ENCODE peak calls at places on chromosomes 6 and 20, in seven cellular contexts. E, X, A, N, D, P and R are unnamed samples.

GRCh38 chr20:57911512-57912226 is 201.9 kb upstream of the PMEPA1 start:
- DNase-seq in E (no peak), P (no peak), X (no peak), D (no peak), A (no peak), N (no peak), R (no peak)

GRCh38 chr6:156396068-156396771 is 381.0 kb upstream of the ARID1B start:
- DNase-seq in E (no peak), D (peak; percentile 63), X (no peak), N (no peak), A (no peak), P (no peak), R (no peak)

GRCh38 chr6:166439366-166440091 is 56.8 kb upstream of the MPC1 start:
- DNase-seq in X (no peak), D (no peak), A (no peak), N (no peak), E (no peak), P (no peak), R (no peak)

GRCh38 chr20:51610111-51610510 is 67.6 kb upstream of the NFATC2 start:
- DNase-seq in A (no peak), P (no peak), X (no peak), E (no peak), D (no peak), N (no peak), R (no peak)

GRCh38 chr20:34992751-34993417 is 37.2 kb downstream of the MYH7B start:
- DNase-seq in P (no peak), N (no peak), X (no peak), E (no peak), D (no peak), A (no peak), R (no peak)

GRCh38 chr6:33000053-33000452 is 9.3 kb downstream of the HLA-DOA start:
- DNase-seq in E (peak; percentile 66), X (peak; percentile 41), A (peak; percentile 33), D (no peak), N (peak; percentile 33), P (no peak), R (peak; percentile 67)

GRCh38 chr6:152121910-152122309 is 314.4 kb downstream of the ESR1 start:
- DNase-seq in X (no peak), E (no peak), N (no peak), P (no peak), A (no peak), D (no peak), R (no peak)

GRCh38 chr20:50519036-50519780 is 9.0 kb downstream of the PTPN1 start:
- DNase-seq in D (no peak), A (no peak), N (no peak), P (no peak), E (no peak), X (no peak), R (no peak)

GRCh38 chr20:46438156-46438750 is 31.8 kb upstream of the ELMO2 start:
- DNase-seq in X (peak; percentile 3), A (peak; percentile 51), P (peak; percentile 23), D (no peak), E (peak; percentile 21), N (peak; percentile 50), R (no peak)

GRCh38 chr6:8578006-8578405 is 142.7 kb upstream of the SLC35B3 start:
- DNase-seq in X (no peak), N (no peak), A (no peak), P (no peak), E (no peak), D (no peak), R (no peak)

GRCh38 chr6:122717350-122717749 is 62.2 kb upstream of the FABP7 start:
- DNase-seq in P (no peak), N (no peak), D (no peak), E (no peak), X (no peak), A (no peak), R (no peak)

GRCh38 chr20:11544029-11544678 is 373.5 kb upstream of the BTBD3 start:
- DNase-seq in X (no peak), E (peak; percentile 64), D (peak; percentile 40), N (peak; percentile 72), P (no peak), A (peak; percentile 30), R (no peak)

GRCh38 chr20:21529863-21530262 is 16.0 kb upstream of the NKX2-2 start:
- DNase-seq in N (peak; percentile 66), X (no peak), D (no peak), A (peak; percentile 32), E (peak; percentile 38), P (no peak), R (no peak)

GRCh38 chr20:41167481-41168253 is 30.3 kb downstream of the PLCG1 start:
- DNase-seq in D (no peak), A (no peak), N (no peak), X (no peak), P (no peak), E (no peak), R (no peak)

GRCh38 chr6:150269857-150270223 is 99.0 kb upstream of the IYD start:
- DNase-seq in N (peak; percentile 38), P (peak; percentile 80), A (no peak), X (peak; percentile 36), D (no peak), E (peak; percentile 90), R (no peak)

GRCh38 chr20:25290646-25291431 is 43.0 kb downstream of the PYGB start:
- DNase-seq in E (no peak), P (no peak), D (no peak), N (no peak), A (no peak), X (no peak), R (no peak)

GRCh38 chr20:46520976-46521579 is 7.7 kb upstream of the ZNF334 start:
- DNase-seq in P (peak; percentile 36), D (peak; percentile 25), N (peak; percentile 80), A (peak; percentile 66), E (peak; percentile 44), X (peak; percentile 59), R (peak; percentile 77)

GRCh38 chr6:20265842-20266241 is 53.6 kb upstream of the MBOAT1 start:
- DNase-seq in X (no peak), N (no peak), D (no peak), A (no peak), E (no peak), P (no peak), R (no peak)

GRCh38 chr20:40650707-40651106 is 38.3 kb downstream of the MAFB start:
- DNase-seq in P (no peak), E (no peak), A (no peak), N (no peak), X (no peak), D (no peak), R (no peak)

GRCh38 chr20:35954907-35955251 is 577 bp upstream of the SCAND1 start:
- DNase-seq in D (no peak), X (no peak), A (no peak), N (peak; percentile 58), P (no peak), E (no peak), R (no peak)

GRCh38 chr6:148727104-148727503 is 19.7 kb upstream of the UST start:
- DNase-seq in E (no peak), N (no peak), X (no peak), A (no peak), D (no peak), P (no peak), R (no peak)

GRCh38 chr6:158780963-158781691 is 38.0 kb downstream of the EZR start:
- DNase-seq in N (no peak), A (no peak), D (no peak), X (no peak), E (no peak), P (no peak), R (no peak)

GRCh38 chr20:63056236-63057132 is 49.7 kb upstream of the BHLHE23 start:
- DNase-seq in E (no peak), P (peak; percentile 78), X (no peak), A (peak; percentile 74), N (no peak), D (no peak), R (peak; percentile 80)

GRCh38 chr6:105136433-105137350 is 43.1 kb downstream of the POPDC3 start:
- DNase-seq in D (no peak), E (no peak), A (peak; percentile 91), X (peak; percentile 21), N (no peak), P (peak; percentile 63), R (peak; percentile 70)

GRCh38 chr20:59376109-59376841 is 75.9 kb downstream of the EDN3 start:
- DNase-seq in P (no peak), E (no peak), A (no peak), N (no peak), D (no peak), X (no peak), R (no peak)

GRCh38 chr6:119575721-119576120 is 226.2 kb upstream of the MAN1A1 start:
- DNase-seq in P (no peak), E (no peak), A (no peak), D (no peak), X (no peak), N (no peak), R (no peak)
- TF ChIP-seq SP1 in P (no peak), E (no peak), A (no peak), D (no peak), X (no peak), N (no peak), R (no peak)

GRCh38 chr6:28266962-28267694 is at the start of gene ZSCAN26:
- DNase-seq in E (peak; percentile 88), A (peak; percentile 79), P (peak; percentile 86), D (peak; percentile 70), N (peak; percentile 83), X (peak; percentile 78), R (peak; percentile 91)
- TF ChIP-seq SP1 in E (peak; percentile 46), A (no peak), P (peak; percentile 85), D (no peak), N (no peak), X (no peak), R (peak; percentile 63)

DNA sequence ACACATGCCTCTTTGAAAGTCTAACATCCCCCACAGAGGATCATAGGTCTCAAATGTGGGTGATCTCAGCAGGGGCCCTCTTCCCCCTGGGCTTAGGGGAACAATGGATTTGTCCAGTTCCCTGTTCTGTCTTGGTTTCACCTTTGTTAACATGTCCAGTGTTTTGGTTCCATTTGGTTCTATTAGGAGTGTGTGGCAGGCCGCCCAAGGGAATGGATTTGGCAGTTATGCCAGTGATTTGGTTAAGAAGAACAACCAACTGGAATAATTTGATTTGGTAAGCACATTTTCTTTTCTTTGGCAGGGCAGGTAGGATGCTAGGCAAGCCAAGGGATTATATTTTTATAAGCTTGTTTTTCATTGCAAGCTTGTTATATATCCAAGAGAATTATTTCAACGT is 28.5 kb upstream of the ENPP1 start:
- DNase-seq in P (no peak), N (no peak), A (no peak), E (no peak), D (no peak), X (no peak), R (no peak)
- TF ChIP-seq SP1 in P (no peak), N (no peak), A (no peak), E (no peak), D (no peak), X (no peak), R (no peak)

DNA sequence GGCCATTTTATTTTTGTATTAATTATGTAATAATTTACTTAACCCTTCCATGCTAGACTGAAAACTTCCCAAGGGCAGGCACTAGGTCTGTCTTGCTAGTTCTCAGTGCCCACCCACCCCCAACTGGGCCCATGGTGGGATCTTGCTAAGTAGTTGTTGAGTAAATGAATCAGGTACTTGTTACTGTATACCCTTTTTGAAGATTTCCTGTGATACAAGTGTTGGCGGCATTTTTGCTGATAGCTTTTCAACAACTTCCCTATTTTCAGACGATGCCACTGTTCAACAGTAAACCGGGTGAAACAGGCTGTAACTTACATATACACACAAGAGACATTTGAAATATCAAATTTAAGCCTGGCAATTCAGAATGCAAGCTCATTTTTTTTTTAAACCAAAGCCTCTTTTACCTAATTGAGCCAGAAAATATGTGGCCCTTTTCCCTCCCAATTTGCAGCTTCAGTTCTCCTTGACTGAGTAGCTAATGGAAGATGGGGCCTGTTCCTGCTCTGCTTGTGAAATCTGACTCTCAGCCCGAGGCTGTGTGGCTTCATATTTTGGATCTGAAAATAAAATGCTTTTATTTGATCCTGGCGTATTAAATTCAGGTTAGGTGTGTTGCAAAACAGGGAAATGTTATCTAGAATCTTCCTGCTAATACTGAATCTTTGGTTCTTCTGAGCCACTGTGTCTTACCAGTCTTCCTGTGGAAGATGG is 288.3 kb downstream of the NRN1 start:
- DNase-seq in E (no peak), X (no peak), N (no peak), D (no peak), P (no peak), A (no peak), R (no peak)
- TF ChIP-seq SP1 in E (no peak), X (no peak), N (no peak), D (no peak), P (no peak), A (no peak), R (no peak)